ENCODE peak calls at places on chromosome 12, in four cellular contexts. One of them, this sample, is unnamed.

GRCh38 chr12:109816870-109817269 is 16.3 kb downstream of the TRPV4 start:
- DNase-seq in T-helper 1 cell: no peak
- DNase-seq in cardiac muscle cell: no peak
- DNase-seq in left cardiac atrium: no peak
- DNase-seq in this sample: no peak

GRCh38 chr12:7142057-7142644 is 12.0 kb downstream of the CLSTN3 start:
- DNase-seq in left cardiac atrium: no peak
- DNase-seq in cardiac muscle cell: peak; percentile 58
- DNase-seq in T-helper 1 cell: peak; percentile 35
- DNase-seq in this sample: peak; percentile 9

GRCh38 chr12:115611477-115611876 is 666.0 kb downstream of the MED13L start:
- DNase-seq in cardiac muscle cell: no peak
- DNase-seq in T-helper 1 cell: no peak
- DNase-seq in left cardiac atrium: no peak
- DNase-seq in this sample: no peak

GRCh38 chr12:117686911-117687377 is 281.8 kb downstream of the KSR2 start:
- DNase-seq in cardiac muscle cell: peak; percentile 16
- DNase-seq in left cardiac atrium: peak; percentile 42
- DNase-seq in T-helper 1 cell: no peak
- DNase-seq in this sample: peak; percentile 97

GRCh38 chr12:49482095-49483051 is 56.5 kb upstream of the KCNH3 start:
- DNase-seq in left cardiac atrium: no peak
- DNase-seq in T-helper 1 cell: no peak
- DNase-seq in cardiac muscle cell: no peak
- DNase-seq in this sample: no peak

GRCh38 chr12:53739285-53740129 is 12.3 kb upstream of the CALCOCO1 start:
- DNase-seq in left cardiac atrium: no peak
- DNase-seq in cardiac muscle cell: no peak
- DNase-seq in T-helper 1 cell: no peak
- DNase-seq in this sample: no peak

GRCh38 chr12:92416385-92416812 is 270.8 kb upstream of the BTG1 start:
- DNase-seq in left cardiac atrium: no peak
- DNase-seq in cardiac muscle cell: no peak
- DNase-seq in T-helper 1 cell: no peak
- DNase-seq in this sample: no peak

GRCh38 chr12:89760783-89761182 is 52.1 kb upstream of the ATP2B1 start:
- DNase-seq in cardiac muscle cell: no peak
- DNase-seq in T-helper 1 cell: no peak
- DNase-seq in left cardiac atrium: no peak
- DNase-seq in this sample: no peak

GRCh38 chr12:51209259-51209658 is 8.6 kb downstream of the POU6F1 start:
- DNase-seq in left cardiac atrium: no peak
- DNase-seq in cardiac muscle cell: no peak
- DNase-seq in T-helper 1 cell: no peak
- DNase-seq in this sample: no peak

GRCh38 chr12:58247633-58248032 is 306.3 kb downstream of the ATP23 start:
- DNase-seq in cardiac muscle cell: no peak
- DNase-seq in left cardiac atrium: no peak
- DNase-seq in T-helper 1 cell: no peak
- DNase-seq in this sample: no peak

GRCh38 chr12:9122166-9122609 is 6.5 kb upstream of the A2M start:
- DNase-seq in left cardiac atrium: no peak
- DNase-seq in cardiac muscle cell: no peak
- DNase-seq in T-helper 1 cell: no peak
- DNase-seq in this sample: no peak

GRCh38 chr12:90618606-90619005 is 336.4 kb downstream of the CCER1 start:
- DNase-seq in cardiac muscle cell: no peak
- DNase-seq in left cardiac atrium: no peak
- DNase-seq in T-helper 1 cell: no peak
- DNase-seq in this sample: no peak

GRCh38 chr12:84842406-84843013 is 70.1 kb downstream of the SLC6A15 start:
- DNase-seq in T-helper 1 cell: no peak
- DNase-seq in cardiac muscle cell: peak; percentile 60
- DNase-seq in left cardiac atrium: no peak
- DNase-seq in this sample: peak; percentile 13

GRCh38 chr12:47190271-47190750 is 110.6 kb upstream of the AMIGO2 start:
- DNase-seq in left cardiac atrium: no peak
- DNase-seq in T-helper 1 cell: no peak
- DNase-seq in cardiac muscle cell: peak; percentile 30
- DNase-seq in this sample: no peak

GRCh38 chr12:58452546-58452945 is 467.8 kb downstream of the LRIG3 start:
- DNase-seq in T-helper 1 cell: no peak
- DNase-seq in left cardiac atrium: no peak
- DNase-seq in cardiac muscle cell: peak; percentile 18
- DNase-seq in this sample: no peak

GRCh38 chr12:86530996-86531655 is 274.9 kb upstream of the MGAT4C start:
- DNase-seq in left cardiac atrium: no peak
- DNase-seq in cardiac muscle cell: peak; percentile 55
- DNase-seq in T-helper 1 cell: no peak
- DNase-seq in this sample: no peak

GRCh38 chr12:74537126-74537706 is 419 bp upstream of the ATXN7L3B start:
- DNase-seq in cardiac muscle cell: peak; percentile 71
- DNase-seq in T-helper 1 cell: no peak
- DNase-seq in left cardiac atrium: no peak
- DNase-seq in this sample: peak; percentile 56

GRCh38 chr12:12108441-12109058 is 37.8 kb downstream of the BCL2L14 start:
- DNase-seq in T-helper 1 cell: no peak
- DNase-seq in cardiac muscle cell: no peak
- DNase-seq in left cardiac atrium: no peak
- DNase-seq in this sample: no peak

GRCh38 chr12:11895421-11896064 is 175.2 kb upstream of the BCL2L14 start:
- DNase-seq in left cardiac atrium: no peak
- DNase-seq in cardiac muscle cell: no peak
- DNase-seq in T-helper 1 cell: no peak
- DNase-seq in this sample: no peak

GRCh38 chr12:62977419-62977818 is 42.5 kb upstream of the PPM1H start:
- DNase-seq in cardiac muscle cell: no peak
- DNase-seq in left cardiac atrium: no peak
- DNase-seq in T-helper 1 cell: no peak
- DNase-seq in this sample: no peak

GRCh38 chr12:107564946-107565345 is 120.7 kb upstream of the PWP1 start:
- DNase-seq in left cardiac atrium: no peak
- DNase-seq in cardiac muscle cell: no peak
- DNase-seq in T-helper 1 cell: no peak
- DNase-seq in this sample: no peak

GRCh38 chr12:76018111-76018510 is 13.5 kb downstream of the PHLDA1 start:
- DNase-seq in T-helper 1 cell: no peak
- DNase-seq in cardiac muscle cell: peak; percentile 58
- DNase-seq in left cardiac atrium: peak; percentile 52
- DNase-seq in this sample: peak; percentile 71

GRCh38 chr12:124681779-124682391 is 114.5 kb upstream of the NCOR2 start:
- DNase-seq in left cardiac atrium: peak; percentile 83
- DNase-seq in cardiac muscle cell: peak; percentile 59
- DNase-seq in T-helper 1 cell: no peak
- DNase-seq in this sample: no peak

GRCh38 chr12:43210437-43211197 is 341.4 kb downstream of the ADAMTS20 start:
- DNase-seq in left cardiac atrium: no peak
- DNase-seq in cardiac muscle cell: peak; percentile 88
- DNase-seq in T-helper 1 cell: no peak
- DNase-seq in this sample: peak; percentile 46

GRCh38 chr12:105322070-105322469 is 8.4 kb upstream of the C12orf75 start:
- DNase-seq in cardiac muscle cell: no peak
- DNase-seq in left cardiac atrium: no peak
- DNase-seq in T-helper 1 cell: no peak
- DNase-seq in this sample: no peak

GRCh38 chr12:45336331-45336730 is 120.4 kb downstream of the ANO6 start:
- DNase-seq in left cardiac atrium: no peak
- DNase-seq in T-helper 1 cell: no peak
- DNase-seq in cardiac muscle cell: peak; percentile 91
- DNase-seq in this sample: peak; percentile 58

GRCh38 chr12:23431006-23431405 is 518.5 kb downstream of the SOX5 start:
- DNase-seq in T-helper 1 cell: no peak
- DNase-seq in cardiac muscle cell: no peak
- DNase-seq in left cardiac atrium: no peak
- DNase-seq in this sample: peak; percentile 9

GRCh38 chr12:71456316-71456715 is 16.7 kb downstream of the LGR5 start:
- DNase-seq in T-helper 1 cell: no peak
- DNase-seq in cardiac muscle cell: no peak
- DNase-seq in left cardiac atrium: no peak
- DNase-seq in this sample: no peak

GRCh38 chr12:106138279-106138645 is 492 bp downstream of the NUAK1 start:
- DNase-seq in T-helper 1 cell: no peak
- DNase-seq in left cardiac atrium: no peak
- DNase-seq in cardiac muscle cell: no peak
- DNase-seq in this sample: no peak